ENCODE peak calls at places on chromosomes 6 and 20, in ten cellular contexts. M, S, W, Q, K, A, P, F, B and C are unnamed samples.

GRCh38 chr6:144460224-144461095 is 175.3 kb downstream of the UTRN start:
- DNase-seq in B (peak; percentile 64), M (peak; percentile 37), Q (no peak), S (no peak), P (no peak), W (no peak), A (no peak), K (no peak), F (no peak), C (no peak)

GRCh38 chr20:41233976-41234514 is 83.5 kb downstream of the ZHX3 start:
- DNase-seq in P (no peak), A (no peak), Q (no peak), W (no peak), F (no peak), M (no peak), K (no peak), S (no peak), B (no peak), C (no peak)

GRCh38 chr6:2708456-2708855 is 42.3 kb downstream of the MYLK4 start:
- DNase-seq in Q (no peak), A (no peak), M (no peak), K (no peak), P (no peak), W (no peak), F (no peak), B (no peak), S (no peak), C (no peak)

GRCh38 chr6:7087491-7087979 is 20.2 kb upstream of the RREB1 start:
- DNase-seq in M (no peak), K (no peak), P (no peak), S (no peak), B (peak; percentile 36), F (no peak), A (no peak), Q (no peak), W (no peak), C (no peak)

GRCh38 chr6:31651602-31652191 is 764 bp downstream of the BAG6 start:
- DNase-seq in M (peak; percentile 89), S (no peak), W (no peak), B (no peak), Q (peak; percentile 84), F (peak; percentile 78), A (peak; percentile 91), P (no peak), K (peak; percentile 55), C (peak; percentile 83)

GRCh38 chr6:33735201-33735600 is 11.5 kb downstream of the IP6K3 start:
- DNase-seq in K (no peak), B (no peak), M (no peak), F (no peak), S (no peak), W (no peak), A (no peak), P (no peak), Q (no peak), C (no peak)

GRCh38 chr6:157667211-157668033 is 155.6 kb upstream of the SNX9 start:
- DNase-seq in K (peak; percentile 53), Q (peak; percentile 73), W (peak; percentile 50), P (no peak), A (peak; percentile 72), M (peak; percentile 58), F (peak; percentile 57), B (peak; percentile 36), S (peak; percentile 41), C (peak; percentile 28)

GRCh38 chr20:52312131-52312729 is 120.7 kb upstream of the ZFP64 start:
- DNase-seq in Q (peak; percentile 82), W (no peak), A (no peak), F (peak; percentile 45), S (no peak), P (no peak), K (peak; percentile 54), M (peak; percentile 70), B (peak; percentile 7), C (peak; percentile 27)

GRCh38 chr20:35049776-35050352 is 42.7 kb downstream of the TRPC4AP start:
- DNase-seq in K (no peak), B (no peak), P (no peak), Q (peak; percentile 36), W (no peak), S (no peak), M (no peak), A (no peak), F (peak; percentile 6), C (no peak)

GRCh38 chr6:37725967-37726366 is 28.3 kb upstream of the MDGA1 start:
- DNase-seq in F (no peak), P (no peak), W (no peak), B (no peak), S (no peak), A (no peak), K (no peak), M (no peak), Q (no peak), C (no peak)

GRCh38 chr6:42239736-42240375 is 22.2 kb upstream of the MRPS10 start:
- DNase-seq in A (no peak), P (no peak), F (no peak), M (no peak), Q (no peak), S (no peak), B (no peak), W (no peak), K (no peak), C (no peak)

GRCh38 chr6:30748851-30749540 is 4.6 kb upstream of the IER3 start:
- DNase-seq in F (no peak), Q (peak; percentile 94), P (no peak), S (no peak), M (peak; percentile 87), K (no peak), B (no peak), W (no peak), A (no peak), C (no peak)

GRCh38 chr20:23244916-23245552 is 105.6 kb upstream of the NXT1 start:
- DNase-seq in Q (no peak), K (no peak), P (peak; percentile 30), M (no peak), F (no peak), S (no peak), A (no peak), B (no peak), W (no peak), C (no peak)

GRCh38 chr6:150043096-150043495 is 17.8 kb upstream of the RAET1L start:
- DNase-seq in F (no peak), W (no peak), P (no peak), K (no peak), M (no peak), S (no peak), B (no peak), A (no peak), Q (no peak), C (no peak)

DNA sequence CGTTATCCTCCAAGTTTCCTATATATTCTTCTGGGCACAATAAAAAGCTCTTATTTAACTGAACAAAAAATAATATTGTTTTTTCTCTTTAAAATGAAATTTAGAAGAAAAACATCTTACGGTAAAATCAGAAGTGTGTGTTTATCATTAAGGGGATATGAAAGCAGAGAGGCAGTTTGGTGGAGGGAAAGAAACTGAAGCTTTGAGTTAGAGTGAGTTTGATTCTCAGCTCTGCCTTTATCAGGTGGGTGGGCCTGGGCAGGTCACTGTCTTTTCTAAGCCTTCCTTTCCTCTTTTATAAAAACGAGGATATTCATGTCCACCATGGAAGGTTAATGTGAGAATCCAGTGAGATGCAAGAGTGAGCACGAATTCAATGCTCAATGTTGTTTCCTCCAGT is 379.8 kb upstream of the CNR1 start:
- DNase-seq in A (no peak), S (no peak), W (no peak), M (no peak), K (no peak), F (no peak), B (no peak), P (no peak), Q (no peak), C (no peak)
- TF ChIP-seq POLR2AphosphoS5 in A (no peak), S (no peak), W (no peak), M (no peak), K (no peak), F (no peak), B (no peak), P (no peak), Q (no peak), C (no peak)

GRCh38 chr20:3210346-3210745 is 1.0 kb downstream of the ITPA start:
- DNase-seq in A (no peak), Q (no peak), P (no peak), F (no peak), M (no peak), B (no peak), K (no peak), W (no peak), S (no peak), C (no peak)

GRCh38 chr20:3213226-3213625 is 3.9 kb downstream of the ITPA start:
- DNase-seq in S (no peak), M (no peak), F (no peak), B (no peak), A (no peak), K (no peak), P (no peak), W (no peak), Q (no peak), C (no peak)

GRCh38 chr20:3204124-3204794 is at the start of gene DDRGK1:
- DNase-seq in B (peak; percentile 65), M (peak; percentile 85), P (peak; percentile 96), K (peak; percentile 54), S (peak; percentile 91), Q (peak; percentile 84), W (peak; percentile 95), F (peak; percentile 85), A (peak; percentile 95), C (peak; percentile 86)

GRCh38 chr20:3209946-3210317 is 634 bp downstream of the ITPA start:
- DNase-seq in W (no peak), A (no peak), Q (peak; percentile 33), F (no peak), M (no peak), S (no peak), P (no peak), K (no peak), B (no peak), C (no peak)

GRCh38 chr20:3209023-3209945 is at the start of gene ITPA:
- DNase-seq in M (peak; percentile 75), A (no peak), S (peak; percentile 79), B (no peak), P (peak; percentile 85), W (peak; percentile 89), Q (peak; percentile 40), K (no peak), F (peak; percentile 30), C (no peak)
- TF ChIP-seq POLR2A in M (peak; percentile 86), A (no peak), S (peak; percentile 73), B (peak; percentile 86), P (no peak), W (no peak), Q (peak; percentile 34), K (peak; percentile 44), F (no peak), C (no peak)

DNA sequence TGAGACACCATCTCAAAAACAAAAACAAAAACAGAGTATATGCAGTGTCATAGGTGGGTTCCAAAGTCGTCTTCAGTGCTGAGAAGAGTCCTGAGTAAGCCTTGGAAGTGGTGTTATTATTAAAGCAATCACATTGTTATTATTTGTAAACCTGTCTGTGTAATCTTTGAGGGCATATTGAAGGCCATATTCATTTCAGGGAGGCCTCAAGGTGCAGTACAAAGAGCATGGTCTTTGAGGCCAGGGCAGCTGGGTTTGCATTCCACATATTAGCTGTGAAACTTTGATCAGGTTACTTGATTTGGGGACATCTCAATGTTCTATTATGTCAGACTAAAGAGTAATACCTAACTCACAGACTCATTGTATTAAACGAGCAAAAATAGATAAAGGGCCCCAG is 139.3 kb upstream of the SOX4 start:
- DNase-seq in B (no peak), K (no peak), F (no peak), P (no peak), A (no peak), W (no peak), S (no peak), Q (no peak), M (no peak), C (no peak)
- TF ChIP-seq POLR2AphosphoS5 in B (no peak), K (no peak), F (no peak), P (no peak), A (no peak), W (no peak), S (no peak), Q (no peak), M (no peak), C (no peak)

GRCh38 chr6:105278035-105278434 is 98.2 kb upstream of the POPDC3 start:
- DNase-seq in F (no peak), W (no peak), B (no peak), P (peak; percentile 56), S (no peak), M (no peak), Q (no peak), K (no peak), A (no peak), C (no peak)
- TF ChIP-seq POLR2A in F (no peak), W (no peak), B (no peak), P (no peak), S (no peak), M (no peak), Q (no peak), K (no peak), A (no peak), C (no peak)